ENCODE peak calls at places on chromosomes 6 and 20, in ten cellular contexts. One of them, this sample, is unnamed.

GRCh38 chr20:33862709-33863403 is 51.7 kb downstream of the CHMP4B start:
- DNase-seq in CD8-positive, alpha-beta T cell: peak; percentile 53
- DNase-seq in IMR-90: peak; percentile 78
- DNase-seq in tibial nerve: no peak
- DNase-seq in cardiac muscle cell: peak; percentile 64
- DNase-seq in left ventricle myocardium inferior: peak; percentile 27
- DNase-seq in thoracic aorta: peak; percentile 17
- DNase-seq in body of pancreas: peak; percentile 52
- DNase-seq in K562: peak; percentile 83
- DNase-seq in adipocyte: peak; percentile 90
- DNase-seq in this sample: peak; percentile 63

GRCh38 chr20:58498445-58499068 is 16.6 kb downstream of the APCDD1L start:
- DNase-seq in IMR-90: no peak
- DNase-seq in tibial nerve: no peak
- DNase-seq in thoracic aorta: no peak
- DNase-seq in CD8-positive, alpha-beta T cell: no peak
- DNase-seq in cardiac muscle cell: no peak
- DNase-seq in body of pancreas: no peak
- DNase-seq in adipocyte: no peak
- DNase-seq in K562: no peak
- DNase-seq in left ventricle myocardium inferior: no peak
- DNase-seq in this sample: no peak

GRCh38 chr6:82843291-82843885 is 222.3 kb downstream of the UBE3D start:
- DNase-seq in cardiac muscle cell: no peak
- DNase-seq in CD8-positive, alpha-beta T cell: no peak
- DNase-seq in IMR-90: peak; percentile 12
- DNase-seq in thoracic aorta: no peak
- DNase-seq in left ventricle myocardium inferior: no peak
- DNase-seq in body of pancreas: no peak
- DNase-seq in K562: no peak
- DNase-seq in tibial nerve: no peak
- DNase-seq in adipocyte: peak; percentile 62
- DNase-seq in this sample: no peak

GRCh38 chr6:148500402-148500801 is 157.8 kb downstream of the SASH1 start:
- DNase-seq in cardiac muscle cell: no peak
- DNase-seq in CD8-positive, alpha-beta T cell: no peak
- DNase-seq in body of pancreas: no peak
- DNase-seq in thoracic aorta: no peak
- DNase-seq in left ventricle myocardium inferior: no peak
- DNase-seq in K562: no peak
- DNase-seq in IMR-90: no peak
- DNase-seq in tibial nerve: no peak
- DNase-seq in adipocyte: no peak
- DNase-seq in this sample: no peak

GRCh38 chr6:79647756-79648155 is 16.6 kb downstream of the SH3BGRL2 start:
- DNase-seq in cardiac muscle cell: no peak
- DNase-seq in adipocyte: no peak
- DNase-seq in K562: no peak
- DNase-seq in IMR-90: no peak
- DNase-seq in thoracic aorta: no peak
- DNase-seq in tibial nerve: no peak
- DNase-seq in body of pancreas: no peak
- DNase-seq in CD8-positive, alpha-beta T cell: no peak
- DNase-seq in left ventricle myocardium inferior: no peak
- DNase-seq in this sample: no peak

GRCh38 chr6:154632121-154632520 is 101.1 kb upstream of the SCAF8 start:
- DNase-seq in body of pancreas: no peak
- DNase-seq in IMR-90: no peak
- DNase-seq in CD8-positive, alpha-beta T cell: no peak
- DNase-seq in K562: no peak
- DNase-seq in thoracic aorta: no peak
- DNase-seq in left ventricle myocardium inferior: no peak
- DNase-seq in cardiac muscle cell: no peak
- DNase-seq in tibial nerve: no peak
- DNase-seq in adipocyte: no peak
- DNase-seq in this sample: no peak

GRCh38 chr6:11221623-11222384 is 10.7 kb downstream of the NEDD9 start:
- DNase-seq in body of pancreas: no peak
- DNase-seq in cardiac muscle cell: no peak
- DNase-seq in K562: no peak
- DNase-seq in thoracic aorta: no peak
- DNase-seq in left ventricle myocardium inferior: no peak
- DNase-seq in tibial nerve: no peak
- DNase-seq in IMR-90: no peak
- DNase-seq in adipocyte: no peak
- DNase-seq in CD8-positive, alpha-beta T cell: no peak
- DNase-seq in this sample: no peak

GRCh38 chr6:32166411-32167061 is 2.1 kb downstream of the EGFL8 start:
- DNase-seq in body of pancreas: no peak
- DNase-seq in thoracic aorta: no peak
- DNase-seq in K562: peak; percentile 69
- DNase-seq in IMR-90: no peak
- DNase-seq in adipocyte: no peak
- DNase-seq in CD8-positive, alpha-beta T cell: no peak
- DNase-seq in left ventricle myocardium inferior: no peak
- DNase-seq in tibial nerve: no peak
- DNase-seq in cardiac muscle cell: no peak
- DNase-seq in this sample: no peak

GRCh38 chr6:25769983-25770382 is 15.4 kb downstream of the SLC17A4 start:
- DNase-seq in cardiac muscle cell: no peak
- DNase-seq in body of pancreas: no peak
- DNase-seq in K562: no peak
- DNase-seq in IMR-90: no peak
- DNase-seq in thoracic aorta: no peak
- DNase-seq in tibial nerve: no peak
- DNase-seq in CD8-positive, alpha-beta T cell: no peak
- DNase-seq in adipocyte: no peak
- DNase-seq in left ventricle myocardium inferior: no peak
- DNase-seq in this sample: no peak

GRCh38 chr6:140985679-140986275 is 1146.9 kb upstream of the GJE1 start:
- DNase-seq in IMR-90: peak; percentile 73
- DNase-seq in CD8-positive, alpha-beta T cell: no peak
- DNase-seq in body of pancreas: no peak
- DNase-seq in thoracic aorta: no peak
- DNase-seq in adipocyte: peak; percentile 25
- DNase-seq in cardiac muscle cell: no peak
- DNase-seq in left ventricle myocardium inferior: no peak
- DNase-seq in K562: no peak
- DNase-seq in tibial nerve: no peak
- DNase-seq in this sample: no peak

GRCh38 chr6:54813901-54814300 is 32.7 kb upstream of the FAM83B start:
- DNase-seq in adipocyte: no peak
- DNase-seq in CD8-positive, alpha-beta T cell: no peak
- DNase-seq in cardiac muscle cell: no peak
- DNase-seq in tibial nerve: no peak
- DNase-seq in IMR-90: peak; percentile 68
- DNase-seq in K562: no peak
- DNase-seq in body of pancreas: no peak
- DNase-seq in left ventricle myocardium inferior: no peak
- DNase-seq in thoracic aorta: no peak
- DNase-seq in this sample: no peak

GRCh38 chr20:16606468-16606867 is 33.2 kb upstream of the KIF16B start:
- DNase-seq in thoracic aorta: no peak
- DNase-seq in cardiac muscle cell: no peak
- DNase-seq in K562: no peak
- DNase-seq in CD8-positive, alpha-beta T cell: no peak
- DNase-seq in left ventricle myocardium inferior: no peak
- DNase-seq in IMR-90: no peak
- DNase-seq in body of pancreas: no peak
- DNase-seq in tibial nerve: no peak
- DNase-seq in adipocyte: no peak
- DNase-seq in this sample: no peak

GRCh38 chr20:47040506-47041125 is 146.0 kb downstream of the EYA2 start:
- DNase-seq in body of pancreas: no peak
- DNase-seq in left ventricle myocardium inferior: no peak
- DNase-seq in CD8-positive, alpha-beta T cell: no peak
- DNase-seq in tibial nerve: no peak
- DNase-seq in cardiac muscle cell: no peak
- DNase-seq in K562: peak; percentile 73
- DNase-seq in adipocyte: no peak
- DNase-seq in thoracic aorta: no peak
- DNase-seq in IMR-90: no peak
- DNase-seq in this sample: no peak
- H3K9me3 ChIP-seq in body of pancreas: no peaks in the 10 kb centered on the region
- H3K9me3 ChIP-seq in left ventricle myocardium inferior: peaks cover 24% of the 10 kb centered on the region
- H3K9me3 ChIP-seq in CD8-positive, alpha-beta T cell: no peaks in the 10 kb centered on the region
- H3K9me3 ChIP-seq in tibial nerve: no peaks in the 10 kb centered on the region
- H3K9me3 ChIP-seq in cardiac muscle cell: no peaks in the 10 kb centered on the region
- H3K9me3 ChIP-seq in K562: no peaks in the 10 kb centered on the region
- H3K9me3 ChIP-seq in adipocyte: peaks cover 9% of the 10 kb centered on the region
- H3K9me3 ChIP-seq in thoracic aorta: no peaks in the 10 kb centered on the region
- H3K9me3 ChIP-seq in IMR-90: peaks cover 7% of the 10 kb centered on the region
- H3K9me3 ChIP-seq in this sample: no peaks in the 10 kb centered on the region

GRCh38 chr6:125611573-125612399 is 137.6 kb upstream of the HEY2 start:
- DNase-seq in tibial nerve: no peak
- DNase-seq in CD8-positive, alpha-beta T cell: no peak
- DNase-seq in cardiac muscle cell: no peak
- DNase-seq in thoracic aorta: peak; percentile 7
- DNase-seq in body of pancreas: peak; percentile 60
- DNase-seq in adipocyte: peak; percentile 84
- DNase-seq in IMR-90: no peak
- DNase-seq in K562: no peak
- DNase-seq in left ventricle myocardium inferior: no peak
- DNase-seq in this sample: no peak
- H3K4me3 ChIP-seq in tibial nerve: peak overlapping the region; percentile 8
- H3K4me3 ChIP-seq in CD8-positive, alpha-beta T cell: no peak overlapping the region
- H3K4me3 ChIP-seq in cardiac muscle cell: no peak overlapping the region
- H3K4me3 ChIP-seq in thoracic aorta: peak overlapping the region; percentile 77
- H3K4me3 ChIP-seq in body of pancreas: no peak overlapping the region
- H3K4me3 ChIP-seq in adipocyte: peak overlapping the region; percentile 56
- H3K4me3 ChIP-seq in IMR-90: no peak overlapping the region
- H3K4me3 ChIP-seq in K562: no peak overlapping the region
- H3K4me3 ChIP-seq in left ventricle myocardium inferior: peak overlapping the region; percentile 37
- H3K4me3 ChIP-seq in this sample: no peak overlapping the region

GRCh38 chr6:42693725-42694323 is 28.6 kb downstream of the PRPH2 start:
- DNase-seq in tibial nerve: no peak
- DNase-seq in K562: no peak
- DNase-seq in body of pancreas: no peak
- DNase-seq in cardiac muscle cell: no peak
- DNase-seq in thoracic aorta: no peak
- DNase-seq in adipocyte: no peak
- DNase-seq in IMR-90: no peak
- DNase-seq in CD8-positive, alpha-beta T cell: no peak
- DNase-seq in left ventricle myocardium inferior: no peak
- DNase-seq in this sample: no peak
- H3K4me1 ChIP-seq in tibial nerve: peaks cover 29% of the 10 kb centered on the region
- H3K4me1 ChIP-seq in K562: no peaks in the 10 kb centered on the region
- H3K4me1 ChIP-seq in body of pancreas: peaks cover 30% of the 10 kb centered on the region
- H3K4me1 ChIP-seq in cardiac muscle cell: no peaks in the 10 kb centered on the region
- H3K4me1 ChIP-seq in thoracic aorta: peaks cover 68% of the 10 kb centered on the region
- H3K4me1 ChIP-seq in adipocyte: peaks cover 75% of the 10 kb centered on the region
- H3K4me1 ChIP-seq in IMR-90: peaks cover 18% of the 10 kb centered on the region
- H3K4me1 ChIP-seq in CD8-positive, alpha-beta T cell: peaks cover 39% of the 10 kb centered on the region
- H3K4me1 ChIP-seq in left ventricle myocardium inferior: peaks cover 52% of the 10 kb centered on the region
- H3K4me1 ChIP-seq in this sample: no peaks in the 10 kb centered on the region

GRCh38 chr6:170097505-170098427 is 193.1 kb downstream of the DLL1 start:
- DNase-seq in cardiac muscle cell: no peak
- DNase-seq in adipocyte: no peak
- DNase-seq in CD8-positive, alpha-beta T cell: no peak
- DNase-seq in left ventricle myocardium inferior: no peak
- DNase-seq in tibial nerve: no peak
- DNase-seq in body of pancreas: no peak
- DNase-seq in K562: no peak
- DNase-seq in thoracic aorta: no peak
- DNase-seq in IMR-90: no peak
- DNase-seq in this sample: no peak
- H3K9me3 ChIP-seq in cardiac muscle cell: no peaks in the 10 kb centered on the region
- H3K9me3 ChIP-seq in adipocyte: peaks cover 4% of the 10 kb centered on the region
- H3K9me3 ChIP-seq in CD8-positive, alpha-beta T cell: no peaks in the 10 kb centered on the region
- H3K9me3 ChIP-seq in left ventricle myocardium inferior: no peaks in the 10 kb centered on the region
- H3K9me3 ChIP-seq in tibial nerve: no peaks in the 10 kb centered on the region
- H3K9me3 ChIP-seq in body of pancreas: no peaks in the 10 kb centered on the region
- H3K9me3 ChIP-seq in K562: no peaks in the 10 kb centered on the region
- H3K9me3 ChIP-seq in thoracic aorta: no peaks in the 10 kb centered on the region
- H3K9me3 ChIP-seq in IMR-90: peaks cover 69% of the 10 kb centered on the region
- H3K9me3 ChIP-seq in this sample: no peaks in the 10 kb centered on the region

DNA sequence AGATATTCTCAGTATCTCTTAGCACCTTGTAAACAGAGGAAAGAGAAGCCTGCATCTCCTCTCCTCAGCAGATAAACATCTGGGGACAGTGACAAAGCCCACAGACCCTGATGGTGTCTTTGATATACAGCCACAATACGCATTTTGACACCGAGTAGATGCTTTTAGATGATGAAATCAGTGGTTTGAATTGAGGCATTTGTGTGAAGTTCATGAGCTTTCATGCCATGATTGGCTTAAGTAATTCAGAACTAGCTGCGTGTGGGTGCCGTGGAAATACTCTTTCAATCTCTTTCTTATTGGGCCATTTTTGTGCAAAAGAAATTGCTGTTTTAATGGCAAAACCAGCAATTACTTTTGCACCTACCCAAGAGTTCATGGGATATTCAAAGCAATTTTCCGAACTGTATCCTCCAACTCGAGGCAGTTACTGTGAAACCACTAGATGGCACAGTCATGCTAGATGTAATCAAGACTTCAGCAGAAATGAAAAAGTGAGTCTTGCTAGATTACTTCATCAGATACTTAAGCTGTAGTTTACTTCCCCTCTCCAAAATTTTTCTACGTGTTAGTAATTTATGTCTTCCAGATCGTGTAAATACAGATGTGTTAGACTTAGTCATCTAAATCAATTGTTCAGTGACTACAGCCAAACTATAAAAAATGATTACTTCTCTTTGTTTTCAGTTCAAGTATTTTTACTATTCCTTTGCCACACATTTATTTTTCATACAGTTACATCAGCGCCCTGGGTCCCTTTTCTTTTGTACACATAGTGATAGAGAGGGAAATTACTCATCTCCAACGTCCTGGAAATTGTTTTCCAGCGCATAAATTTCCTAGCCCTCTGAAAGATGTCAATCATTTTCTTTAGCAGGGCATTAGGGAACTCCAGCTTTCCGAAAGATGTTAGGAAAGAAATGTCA is 49.4 kb downstream of the IYD start:
- DNase-seq in CD8-positive, alpha-beta T cell: peak; percentile 31
- DNase-seq in left ventricle myocardium inferior: no peak
- DNase-seq in thoracic aorta: no peak
- DNase-seq in K562: peak; percentile 60
- DNase-seq in IMR-90: peak; percentile 84
- DNase-seq in adipocyte: peak; percentile 92
- DNase-seq in body of pancreas: peak; percentile 38
- DNase-seq in tibial nerve: no peak
- DNase-seq in cardiac muscle cell: peak; percentile 80
- DNase-seq in this sample: peak; percentile 71
- H3K4me3 ChIP-seq in CD8-positive, alpha-beta T cell: peak overlapping the region; percentile 34
- H3K4me3 ChIP-seq in left ventricle myocardium inferior: peak overlapping the region; percentile 62
- H3K4me3 ChIP-seq in thoracic aorta: peak overlapping the region; percentile 75
- H3K4me3 ChIP-seq in K562: peak overlapping the region; percentile 3
- H3K4me3 ChIP-seq in IMR-90: no peak overlapping the region
- H3K4me3 ChIP-seq in adipocyte: peak overlapping the region; percentile 71
- H3K4me3 ChIP-seq in body of pancreas: no peak overlapping the region
- H3K4me3 ChIP-seq in tibial nerve: peak overlapping the region; percentile 32
- H3K4me3 ChIP-seq in cardiac muscle cell: no peak overlapping the region
- H3K4me3 ChIP-seq in this sample: peak overlapping the region; percentile 31

This sample was measured in Peyer's patch.